ENCODE peak calls at places on chromosomes 5 and 9, in nine cellular contexts. J is PC-9; N is GM23338; B is sigmoid colon; K is CD4-positive, alpha-beta memory T cell; Y is naive thymus-derived CD4-positive, alpha-beta T cell; W is ascending aorta; D is bronchial epithelial cell; S is upper lobe of left lung. A is an unnamed sample.

GRCh38 chr9:2023532-2023931 is 8.4 kb downstream of the SMARCA2 start:
- DNase-seq in D (no peak), S (no peak), N (no peak), B (no peak), Y (no peak), J (no peak), K (no peak), W (no peak), A (no peak)

GRCh38 chr9:136774416-136775045 is 10.2 kb upstream of the LCN15 start:
- DNase-seq in K (no peak), B (no peak), S (no peak), N (no peak), W (no peak), J (no peak), D (no peak), Y (no peak), A (no peak)

GRCh38 chr9:77663754-77664153 is 15.6 kb upstream of the GNA14 start:
- DNase-seq in D (peak; percentile 22), K (no peak), S (no peak), N (no peak), Y (no peak), W (no peak), B (no peak), J (peak; percentile 75), A (no peak)

GRCh38 chr5:143717400-143717799 is 94.6 kb upstream of the HMHB1 start:
- DNase-seq in J (no peak), D (peak; percentile 86), S (no peak), W (no peak), N (no peak), K (no peak), B (no peak), Y (no peak), A (no peak)

GRCh38 chr5:14447958-14448881 is 133.4 kb upstream of the OTULINL start:
- DNase-seq in K (no peak), N (no peak), Y (no peak), S (peak; percentile 66), J (no peak), W (no peak), B (no peak), D (no peak), A (no peak)

GRCh38 chr5:165258188-165258855 is 1752.9 kb downstream of the MAT2B start:
- DNase-seq in Y (no peak), D (no peak), B (no peak), S (no peak), N (no peak), W (no peak), J (no peak), K (no peak), A (no peak)

GRCh38 chr9:87644659-87645058 is 81.3 kb upstream of the CTSL start:
- DNase-seq in S (no peak), Y (no peak), W (no peak), N (no peak), B (no peak), J (no peak), K (no peak), D (no peak), A (no peak)

GRCh38 chr9:32430720-32431119 is 46.3 kb downstream of the ACO1 start:
- DNase-seq in W (no peak), S (no peak), N (no peak), K (no peak), B (no peak), Y (no peak), J (no peak), D (peak; percentile 53), A (no peak)

GRCh38 chr9:129834489-129835127 is 467 bp downstream of the C9orf78 start:
- DNase-seq in K (peak; percentile 62), N (no peak), W (no peak), D (peak; percentile 17), Y (peak; percentile 62), J (peak; percentile 7), B (no peak), S (peak; percentile 50), A (peak; percentile 50)

GRCh38 chr9:76049341-76049740 is 158.9 kb downstream of the PCSK5 start:
- DNase-seq in Y (no peak), B (no peak), N (no peak), D (no peak), J (no peak), K (no peak), W (no peak), S (no peak), A (peak; percentile 55)

GRCh38 chr5:73857446-73857845 is 231.4 kb downstream of the ARHGEF28 start:
- DNase-seq in B (no peak), D (no peak), W (no peak), S (no peak), Y (no peak), N (no peak), K (no peak), J (no peak), A (no peak)

GRCh38 chr5:150559701-150560100 is 51.8 kb downstream of the NDST1 start:
- DNase-seq in S (no peak), W (no peak), Y (no peak), N (no peak), B (peak; percentile 20), D (peak; percentile 72), K (no peak), J (no peak), A (no peak)

GRCh38 chr9:69180670-69181069 is 6.6 kb downstream of the TJP2 start:
- DNase-seq in J (peak; percentile 86), S (no peak), B (no peak), N (no peak), K (peak; percentile 30), W (peak; percentile 46), D (peak; percentile 99), Y (no peak), A (peak; percentile 20)

GRCh38 chr5:142821733-142822487 is 51.7 kb downstream of the ARHGAP26 start:
- DNase-seq in B (no peak), W (no peak), Y (no peak), N (no peak), J (no peak), S (no peak), K (no peak), D (peak; percentile 94), A (no peak)

GRCh38 chr9:2620876-2621677 is 510 bp upstream of the VLDLR start:
- DNase-seq in B (peak; percentile 92), W (no peak), Y (no peak), D (peak; percentile 80), N (peak; percentile 94), J (peak; percentile 71), S (peak; percentile 93), K (peak; percentile 14), A (peak; percentile 59)

DNA sequence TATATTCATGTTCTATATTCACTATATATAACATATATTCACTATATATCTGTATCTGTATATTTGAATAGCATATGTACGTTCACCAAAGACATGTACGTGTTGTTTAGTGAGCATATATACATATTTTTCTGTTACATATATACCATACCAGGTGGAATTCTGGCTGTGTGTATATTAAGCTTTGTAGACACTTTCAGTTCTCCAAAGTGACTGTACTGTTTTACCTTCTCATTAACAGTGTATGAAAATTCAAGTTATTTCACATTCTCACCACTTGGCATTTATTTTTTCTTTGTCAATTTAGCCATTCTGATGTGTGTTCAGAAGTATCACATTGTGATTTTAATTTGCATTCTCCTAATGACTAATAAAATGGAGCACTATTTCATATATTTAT is 52.2 kb downstream of the DROSHA start:
- DNase-seq in S (no peak), B (no peak), J (no peak), Y (no peak), N (no peak), K (no peak), W (no peak), D (no peak), A (no peak)
- H3K36me3 ChIP-seq in S (peaks cover 3% of the 10 kb centered on the region), B (peaks cover 14% of the 10 kb centered on the region), J (peaks cover 23% of the 10 kb centered on the region), Y (peaks cover 16% of the 10 kb centered on the region), N (no peaks in the 10 kb centered on the region), K (peaks cover 9% of the 10 kb centered on the region), W (peaks cover 6% of the 10 kb centered on the region), D (peaks cover 4% of the 10 kb centered on the region), A (no peaks in the 10 kb centered on the region)

GRCh38 chr5:68296895-68297294 is 81.3 kb downstream of the PIK3R1 start:
- DNase-seq in D (no peak), B (no peak), W (no peak), N (no peak), S (no peak), Y (no peak), J (no peak), K (no peak), A (no peak)
- H3K36me3 ChIP-seq in D (peaks cover 7% of the 10 kb centered on the region), B (peaks cover 69% of the 10 kb centered on the region), W (peaks cover 65% of the 10 kb centered on the region), N (peaks cover 13% of the 10 kb centered on the region), S (peaks cover 55% of the 10 kb centered on the region), Y (peaks cover 65% of the 10 kb centered on the region), J (peaks cover 16% of the 10 kb centered on the region), K (peaks cover 75% of the 10 kb centered on the region), A (peaks cover 4% of the 10 kb centered on the region)

GRCh38 chr5:69115526-69115925 is 21.7 kb downstream of the SLC30A5 start:
- DNase-seq in D (no peak), J (no peak), S (no peak), N (no peak), K (no peak), W (no peak), Y (no peak), B (no peak), A (no peak)

DNA sequence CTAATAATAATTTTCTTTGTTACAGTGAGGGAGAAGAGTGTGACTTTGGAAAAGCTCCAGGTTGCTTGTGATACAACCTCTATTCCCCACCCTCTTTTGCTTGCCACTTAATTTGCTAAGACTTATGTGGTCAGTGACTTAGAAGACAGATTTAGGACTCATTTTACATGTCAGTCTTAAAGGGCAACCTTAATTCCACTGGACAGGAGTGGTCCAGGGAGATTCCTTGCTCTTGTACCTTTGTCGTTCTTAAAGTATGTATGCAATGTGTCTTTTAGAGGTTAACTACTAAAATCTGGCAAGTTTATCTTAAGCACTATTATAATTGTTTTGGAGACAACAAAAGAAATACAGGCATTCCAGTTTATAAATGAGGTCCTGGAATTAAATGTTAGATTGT is 20.0 kb downstream of the SLC30A5 start:
- DNase-seq in Y (no peak), K (no peak), B (no peak), N (no peak), W (no peak), J (no peak), S (no peak), D (no peak), A (no peak)
- H3K36me3 ChIP-seq in Y (peaks cover 20% of the 10 kb centered on the region), K (peaks cover 23% of the 10 kb centered on the region), B (peaks cover 47% of the 10 kb centered on the region), N (peaks cover 16% of the 10 kb centered on the region), W (peaks cover 48% of the 10 kb centered on the region), J (peaks cover 22% of the 10 kb centered on the region), S (peaks cover 34% of the 10 kb centered on the region), D (no peaks in the 10 kb centered on the region), A (no peaks in the 10 kb centered on the region)

GRCh38 chr9:137784641-137785513 is 92.7 kb upstream of the CACNA1B start:
- DNase-seq in Y (no peak), J (no peak), B (peak; percentile 25), K (no peak), N (no peak), D (no peak), W (no peak), S (peak; percentile 55), A (no peak)

GRCh38 chr9:137785704-137786161 is 91.8 kb upstream of the CACNA1B start:
- DNase-seq in N (peak; percentile 54), W (no peak), K (no peak), S (no peak), J (no peak), Y (no peak), B (peak; percentile 43), D (no peak), A (no peak)

GRCh38 chr9:137787376-137787775 is 90.2 kb upstream of the CACNA1B start:
- DNase-seq in D (no peak), W (no peak), S (peak; percentile 54), N (no peak), B (peak; percentile 6), K (no peak), Y (no peak), J (no peak), A (no peak)

GRCh38 chr9:137787786-137788505 is 89.6 kb upstream of the CACNA1B start:
- DNase-seq in W (no peak), S (no peak), J (no peak), K (no peak), Y (no peak), D (no peak), N (no peak), B (peak; percentile 47), A (no peak)

GRCh38 chr9:137786511-137786920 is 91.1 kb upstream of the CACNA1B start:
- DNase-seq in Y (no peak), B (peak; percentile 53), S (peak; percentile 56), D (no peak), N (no peak), W (no peak), K (no peak), J (no peak), A (no peak)
- H3K36me3 ChIP-seq in Y (peaks cover under 1% of the 10 kb centered on the region), B (peaks cover 36% of the 10 kb centered on the region), S (peaks cover 51% of the 10 kb centered on the region), D (peaks cover 19% of the 10 kb centered on the region), N (peaks cover 12% of the 10 kb centered on the region), W (peaks cover 55% of the 10 kb centered on the region), K (peaks cover 62% of the 10 kb centered on the region), J (peaks cover 5% of the 10 kb centered on the region), A (no peaks in the 10 kb centered on the region)

A was measured in Peyer's patch.